ENCODE peak calls at places on chromosomes 7 and 10, in nine cellular contexts. Z is naive thymus-derived CD4-positive, alpha-beta T cell; Q is activated naive CD8-positive, alpha-beta T cell treated with anti-CD3 and anti-CD28 coated beads, Interleukin-2, amount 50 U/mL, for 24 hours; K is fibroblast of mammary gland; X is stimulated activated CD8-positive, alpha-beta memory T cell treated with anti-CD3 and anti-CD28 coated beads, Interleukin-7, amount 100 ng/mL, for 48 hours; D is iris pigment epithelial cell; V is hypothalamus; I is transverse colon; C is AG09309. G is an unnamed sample.

GRCh38 chr7:23012797-23013714 is 874 bp downstream of the HYCC1 start:
- DNase-seq in V (no peak), K (no peak), Q (peak), I (peak), Z (peak), X (no peak), C (no peak), D (no peak), G (no peak)

GRCh38 chr7:6256709-6257535 is 15.5 kb downstream of the CYTH3 start:
- DNase-seq in V (no peak), Z (no peak), Q (peak), D (peak), I (peak), X (no peak), C (no peak), K (peak), G (no peak)

GRCh38 chr10:14089556-14090297 is 241.0 kb downstream of the FRMD4A start:
- DNase-seq in I (no peak), V (no peak), Q (no peak), X (no peak), Z (no peak), D (no peak), C (no peak), K (no peak), G (no peak)

GRCh38 chr10:46999217-46999616 is 88.0 kb downstream of the PTPN20 start:
- DNase-seq in Q (no peak), K (no peak), D (no peak), I (no peak), Z (no peak), V (no peak), X (no peak), C (no peak), G (no peak)

GRCh38 chr7:144019457-144019856 is 19.3 kb downstream of the OR6B1 start:
- DNase-seq in Z (no peak), Q (no peak), K (peak), X (no peak), C (peak), D (peak), I (no peak), V (no peak), G (no peak)

GRCh38 chr10:126137557-126138221 is 241.3 kb downstream of the FANK1 start:
- DNase-seq in Z (no peak), X (no peak), Q (no peak), V (no peak), K (peak), D (peak), C (no peak), I (no peak), G (no peak)

GRCh38 chr7:101134399-101134980 is 7.6 kb downstream of the SERPINE1 start:
- DNase-seq in Z (no peak), D (peak), Q (no peak), C (no peak), V (no peak), I (no peak), X (no peak), K (peak), G (no peak)

GRCh38 chr10:8418631-8419030 is 364.1 kb downstream of the GATA3 start:
- DNase-seq in I (no peak), V (no peak), D (peak), Q (no peak), Z (no peak), K (peak), X (no peak), C (peak), G (no peak)